ENCODE peak calls at places on chromosome 19, in eight cellular contexts. X is SK-N-SH; N is stimulated activated CD4-positive, alpha-beta T cell treated with anti-CD3 and anti-CD28 coated beads, Interleukin-4, amount 100 ng/mL, for 1 hour; S is lower lobe of right lung; G is GM04503; B is stimulated activated CD8-positive, alpha-beta memory T cell treated with anti-CD3 and anti-CD28 coated beads, Interleukin-4, amount 100 ng/mL, for 1 hour; T is NCI-H774; E is RWPE1. U is an unnamed sample.

GRCh38 chr19:42323852-42324654 is 1.4 kb upstream of the MEGF8 start:
- DNase-seq in X (peak; percentile 54), N (peak; percentile 23), S (no peak), G (no peak), B (no peak), T (no peak), E (no peak), U (peak; percentile 73)

GRCh38 chr19:29622191-29623070 is 16.3 kb downstream of the POP4 start:
- DNase-seq in X (peak; percentile 59), N (no peak), S (no peak), G (no peak), B (no peak), T (no peak), E (no peak), U (no peak)

GRCh38 chr19:13781547-13781946 is 7.3 kb downstream of the C19orf53 start:
- DNase-seq in X (peak; percentile 86), N (no peak), S (peak; percentile 64), G (no peak), B (no peak), T (peak; percentile 39), E (peak; percentile 83), U (peak; percentile 76)

GRCh38 chr19:18507021-18507726 is 14.7 kb downstream of the ELL start:
- DNase-seq in X (peak; percentile 57), N (no peak), S (no peak), G (no peak), B (no peak), T (no peak), E (no peak), U (no peak)

GRCh38 chr19:46049597-46049996 is 8.8 kb upstream of the IGFL4 start:
- DNase-seq in X (no peak), N (no peak), S (no peak), G (no peak), B (no peak), T (no peak), E (no peak), U (no peak)

GRCh38 chr19:33461256-33462111 is 60.1 kb downstream of the PEPD start:
- DNase-seq in X (no peak), N (no peak), S (peak; percentile 38), G (no peak), B (no peak), T (no peak), E (no peak), U (peak; percentile 53)

GRCh38 chr19:22935151-22935550 is 67.8 kb downstream of the ZNF728 start:
- DNase-seq in X (no peak), N (no peak), S (no peak), G (no peak), B (no peak), T (no peak), E (no peak), U (no peak)

GRCh38 chr19:17993076-17993813 is 14.7 kb upstream of the ARRDC2 start:
- DNase-seq in X (no peak), N (no peak), S (no peak), G (no peak), B (no peak), T (no peak), E (no peak), U (no peak)

GRCh38 chr19:37572203-37572602 is 22.4 kb downstream of the ZNF571 start:
- DNase-seq in X (no peak), N (no peak), S (no peak), G (no peak), B (no peak), T (no peak), E (no peak), U (no peak)

GRCh38 chr19:9485140-9485539 is 13.3 kb downstream of the ZNF560 start:
- DNase-seq in X (no peak), N (no peak), S (no peak), G (no peak), B (no peak), T (no peak), E (no peak), U (no peak)

GRCh38 chr19:35642798-35643254 is 1.3 kb downstream of the ETV2 start:
- DNase-seq in X (no peak), N (no peak), S (no peak), G (no peak), B (no peak), T (no peak), E (no peak), U (no peak)

GRCh38 chr19:41447732-41448332 is 4.9 kb downstream of the ERICH4 start:
- DNase-seq in X (no peak), N (no peak), S (no peak), G (no peak), B (no peak), T (no peak), E (no peak), U (no peak)

GRCh38 chr19:13073263-13073662 is 29.4 kb downstream of the LYL1 start:
- DNase-seq in X (no peak), N (no peak), S (no peak), G (no peak), B (no peak), T (no peak), E (no peak), U (no peak)

GRCh38 chr19:15297416-15298224 is 34.7 kb downstream of the BRD4 start:
- DNase-seq in X (no peak), N (no peak), S (no peak), G (no peak), B (no peak), T (peak; percentile 86), E (peak; percentile 79), U (peak; percentile 22)

GRCh38 chr19:46670874-46671273 is 9.9 kb upstream of the DACT3 start:
- DNase-seq in X (no peak), N (no peak), S (no peak), G (no peak), B (no peak), T (no peak), E (no peak), U (no peak)

GRCh38 chr19:49272204-49272603 is 52.8 kb downstream of the SLC6A16 start:
- DNase-seq in X (no peak), N (no peak), S (no peak), G (peak; percentile 11), B (no peak), T (no peak), E (peak; percentile 88), U (no peak)

GRCh38 chr19:6458695-6459355 is 767 bp downstream of the SLC25A23 start:
- DNase-seq in X (no peak), N (no peak), S (no peak), G (no peak), B (no peak), T (no peak), E (peak; percentile 22), U (no peak)

GRCh38 chr19:2271516-2272103 is 10.4 kb downstream of the PEAK3 start:
- DNase-seq in X (no peak), N (no peak), S (no peak), G (peak; percentile 48), B (no peak), T (no peak), E (peak; percentile 63), U (peak; percentile 67)

GRCh38 chr19:38228491-38229439 is 4.7 kb upstream of the DPF1 start:
- DNase-seq in X (peak; percentile 83), N (no peak), S (no peak), G (no peak), B (no peak), T (no peak), E (no peak), U (no peak)

GRCh38 chr19:10335149-10336053 is 2.1 kb upstream of the RAVER1 start:
- DNase-seq in X (no peak), N (no peak), S (no peak), G (no peak), B (no peak), T (no peak), E (no peak), U (no peak)

GRCh38 chr19:50190439-50190891 is 13.0 kb upstream of the MYH14 start:
- DNase-seq in X (no peak), N (no peak), S (no peak), G (no peak), B (no peak), T (no peak), E (no peak), U (no peak)

GRCh38 chr19:47752440-47753211 is 7.3 kb downstream of the NOP53 start:
- DNase-seq in X (no peak), N (no peak), S (no peak), G (no peak), B (no peak), T (no peak), E (no peak), U (no peak)

GRCh38 chr19:5826531-5827341 is 12.8 kb downstream of the FUT6 start:
- DNase-seq in X (peak; percentile 83), N (peak; percentile 16), S (peak; percentile 80), G (no peak), B (no peak), T (peak; percentile 88), E (peak; percentile 67), U (peak; percentile 89)